ENCODE peak calls at places on chromosome 3, in nine cellular contexts. One of them, this sample, is unnamed.
A peak's percentile ranks its signal among the peaks of the same experiment; 100 is the strongest.

GRCh38 chr3:131850223-131850622 is 184.6 kb downstream of the CPNE4 start:
- DNase-seq in mucosa of gallbladder: no peak
- DNase-seq in posterior cingulate gyrus: no peak
- DNase-seq in nephron progenitor cell: no peak
- DNase-seq in activated T-helper 1 cell treated with anti-CD3 and anti-CD28 coated beads, Interleukin-12 subunit alpha, Interleukin-12 subunit beta, Interleukin-2, Interleukin-4 antibody, amounts not matched to agents 30 ng/mL and 10 ng/mL and 1 ng/mL, durations not matched to agents 14 hours and 24 hours and 36 hours: no peak
- DNase-seq in D341Med: no peak
- DNase-seq in fibroblast of the aortic adventitia: no peak
- DNase-seq in RWPE2: no peak
- DNase-seq in globus pallidus: no peak
- DNase-seq in this sample: no peak

GRCh38 chr3:177427540-177427939 is 230.3 kb upstream of the TBL1XR1 start:
- DNase-seq in mucosa of gallbladder: no peak
- DNase-seq in posterior cingulate gyrus: no peak
- DNase-seq in nephron progenitor cell: no peak
- DNase-seq in activated T-helper 1 cell treated with anti-CD3 and anti-CD28 coated beads, Interleukin-12 subunit alpha, Interleukin-12 subunit beta, Interleukin-2, Interleukin-4 antibody, amounts not matched to agents 30 ng/mL and 10 ng/mL and 1 ng/mL, durations not matched to agents 14 hours and 24 hours and 36 hours: peak; percentile 15
- DNase-seq in D341Med: no peak
- DNase-seq in fibroblast of the aortic adventitia: peak; percentile 51
- DNase-seq in RWPE2: no peak
- DNase-seq in globus pallidus: no peak
- DNase-seq in this sample: no peak

GRCh38 chr3:84980011-84980410 is 21.2 kb downstream of the CADM2 start:
- DNase-seq in mucosa of gallbladder: no peak
- DNase-seq in posterior cingulate gyrus: peak; percentile 59
- DNase-seq in nephron progenitor cell: no peak
- DNase-seq in activated T-helper 1 cell treated with anti-CD3 and anti-CD28 coated beads, Interleukin-12 subunit alpha, Interleukin-12 subunit beta, Interleukin-2, Interleukin-4 antibody, amounts not matched to agents 30 ng/mL and 10 ng/mL and 1 ng/mL, durations not matched to agents 14 hours and 24 hours and 36 hours: no peak
- DNase-seq in D341Med: no peak
- DNase-seq in fibroblast of the aortic adventitia: no peak
- DNase-seq in RWPE2: no peak
- DNase-seq in globus pallidus: peak; percentile 92
- DNase-seq in this sample: no peak

GRCh38 chr3:116339441-116340028 is 105.8 kb downstream of the LSAMP start:
- DNase-seq in mucosa of gallbladder: peak; percentile 26
- DNase-seq in posterior cingulate gyrus: no peak
- DNase-seq in nephron progenitor cell: no peak
- DNase-seq in activated T-helper 1 cell treated with anti-CD3 and anti-CD28 coated beads, Interleukin-12 subunit alpha, Interleukin-12 subunit beta, Interleukin-2, Interleukin-4 antibody, amounts not matched to agents 30 ng/mL and 10 ng/mL and 1 ng/mL, durations not matched to agents 14 hours and 24 hours and 36 hours: no peak
- DNase-seq in D341Med: no peak
- DNase-seq in fibroblast of the aortic adventitia: peak; percentile 78
- DNase-seq in RWPE2: no peak
- DNase-seq in globus pallidus: peak; percentile 43
- DNase-seq in this sample: no peak

GRCh38 chr3:159795050-159795449 is 193.6 kb upstream of the IL12A start:
- DNase-seq in mucosa of gallbladder: no peak
- DNase-seq in posterior cingulate gyrus: no peak
- DNase-seq in nephron progenitor cell: no peak
- DNase-seq in activated T-helper 1 cell treated with anti-CD3 and anti-CD28 coated beads, Interleukin-12 subunit alpha, Interleukin-12 subunit beta, Interleukin-2, Interleukin-4 antibody, amounts not matched to agents 30 ng/mL and 10 ng/mL and 1 ng/mL, durations not matched to agents 14 hours and 24 hours and 36 hours: no peak
- DNase-seq in D341Med: no peak
- DNase-seq in fibroblast of the aortic adventitia: no peak
- DNase-seq in RWPE2: no peak
- DNase-seq in globus pallidus: no peak
- DNase-seq in this sample: no peak

GRCh38 chr3:13746385-13746784 is 133.5 kb downstream of the WNT7A start:
- DNase-seq in mucosa of gallbladder: no peak
- DNase-seq in posterior cingulate gyrus: no peak
- DNase-seq in nephron progenitor cell: no peak
- DNase-seq in activated T-helper 1 cell treated with anti-CD3 and anti-CD28 coated beads, Interleukin-12 subunit alpha, Interleukin-12 subunit beta, Interleukin-2, Interleukin-4 antibody, amounts not matched to agents 30 ng/mL and 10 ng/mL and 1 ng/mL, durations not matched to agents 14 hours and 24 hours and 36 hours: no peak
- DNase-seq in D341Med: no peak
- DNase-seq in fibroblast of the aortic adventitia: no peak
- DNase-seq in RWPE2: no peak
- DNase-seq in globus pallidus: no peak
- DNase-seq in this sample: no peak

GRCh38 chr3:179872842-179873241 is 163.9 kb downstream of the PEX5L start:
- DNase-seq in mucosa of gallbladder: no peak
- DNase-seq in posterior cingulate gyrus: no peak
- DNase-seq in nephron progenitor cell: no peak
- DNase-seq in activated T-helper 1 cell treated with anti-CD3 and anti-CD28 coated beads, Interleukin-12 subunit alpha, Interleukin-12 subunit beta, Interleukin-2, Interleukin-4 antibody, amounts not matched to agents 30 ng/mL and 10 ng/mL and 1 ng/mL, durations not matched to agents 14 hours and 24 hours and 36 hours: no peak
- DNase-seq in D341Med: no peak
- DNase-seq in fibroblast of the aortic adventitia: no peak
- DNase-seq in RWPE2: no peak
- DNase-seq in globus pallidus: no peak
- DNase-seq in this sample: no peak

GRCh38 chr3:157573780-157574378 is 70.7 kb upstream of the VEPH1 start:
- DNase-seq in mucosa of gallbladder: peak; percentile 30
- DNase-seq in posterior cingulate gyrus: no peak
- DNase-seq in nephron progenitor cell: no peak
- DNase-seq in activated T-helper 1 cell treated with anti-CD3 and anti-CD28 coated beads, Interleukin-12 subunit alpha, Interleukin-12 subunit beta, Interleukin-2, Interleukin-4 antibody, amounts not matched to agents 30 ng/mL and 10 ng/mL and 1 ng/mL, durations not matched to agents 14 hours and 24 hours and 36 hours: no peak
- DNase-seq in D341Med: no peak
- DNase-seq in fibroblast of the aortic adventitia: peak; percentile 59
- DNase-seq in RWPE2: no peak
- DNase-seq in globus pallidus: no peak
- DNase-seq in this sample: no peak

GRCh38 chr3:108119398-108120109 is 28.7 kb upstream of the CD47 start:
- DNase-seq in mucosa of gallbladder: no peak
- DNase-seq in posterior cingulate gyrus: no peak
- DNase-seq in nephron progenitor cell: no peak
- DNase-seq in activated T-helper 1 cell treated with anti-CD3 and anti-CD28 coated beads, Interleukin-12 subunit alpha, Interleukin-12 subunit beta, Interleukin-2, Interleukin-4 antibody, amounts not matched to agents 30 ng/mL and 10 ng/mL and 1 ng/mL, durations not matched to agents 14 hours and 24 hours and 36 hours: no peak
- DNase-seq in D341Med: no peak
- DNase-seq in fibroblast of the aortic adventitia: no peak
- DNase-seq in RWPE2: no peak
- DNase-seq in globus pallidus: no peak
- DNase-seq in this sample: peak; percentile 66

GRCh38 chr3:189710620-189711388 is 79.6 kb downstream of the TP63 start:
- DNase-seq in mucosa of gallbladder: peak; percentile 35
- DNase-seq in posterior cingulate gyrus: no peak
- DNase-seq in nephron progenitor cell: peak; percentile 6
- DNase-seq in activated T-helper 1 cell treated with anti-CD3 and anti-CD28 coated beads, Interleukin-12 subunit alpha, Interleukin-12 subunit beta, Interleukin-2, Interleukin-4 antibody, amounts not matched to agents 30 ng/mL and 10 ng/mL and 1 ng/mL, durations not matched to agents 14 hours and 24 hours and 36 hours: no peak
- DNase-seq in D341Med: no peak
- DNase-seq in fibroblast of the aortic adventitia: peak; percentile 99
- DNase-seq in RWPE2: peak; percentile 69
- DNase-seq in globus pallidus: no peak
- DNase-seq in this sample: no peak

GRCh38 chr3:46978985-46979944 is at the start of gene NBEAL2:
- DNase-seq in mucosa of gallbladder: peak; percentile 96
- DNase-seq in posterior cingulate gyrus: peak; percentile 81
- DNase-seq in nephron progenitor cell: peak; percentile 92
- DNase-seq in activated T-helper 1 cell treated with anti-CD3 and anti-CD28 coated beads, Interleukin-12 subunit alpha, Interleukin-12 subunit beta, Interleukin-2, Interleukin-4 antibody, amounts not matched to agents 30 ng/mL and 10 ng/mL and 1 ng/mL, durations not matched to agents 14 hours and 24 hours and 36 hours: peak; percentile 96
- DNase-seq in D341Med: peak; percentile 94
- DNase-seq in fibroblast of the aortic adventitia: peak; percentile 85
- DNase-seq in RWPE2: peak; percentile 96
- DNase-seq in globus pallidus: peak; percentile 71
- DNase-seq in this sample: peak; percentile 89

GRCh38 chr3:115325539-115325938 is 178.5 kb upstream of the ZBTB20 start:
- DNase-seq in mucosa of gallbladder: peak; percentile 31
- DNase-seq in posterior cingulate gyrus: no peak
- DNase-seq in nephron progenitor cell: peak; percentile 71
- DNase-seq in activated T-helper 1 cell treated with anti-CD3 and anti-CD28 coated beads, Interleukin-12 subunit alpha, Interleukin-12 subunit beta, Interleukin-2, Interleukin-4 antibody, amounts not matched to agents 30 ng/mL and 10 ng/mL and 1 ng/mL, durations not matched to agents 14 hours and 24 hours and 36 hours: no peak
- DNase-seq in D341Med: no peak
- DNase-seq in fibroblast of the aortic adventitia: peak; percentile 67
- DNase-seq in RWPE2: no peak
- DNase-seq in globus pallidus: no peak
- DNase-seq in this sample: no peak

GRCh38 chr3:158152186-158152585 is 42.3 kb downstream of the RSRC1 start:
- DNase-seq in mucosa of gallbladder: no peak
- DNase-seq in posterior cingulate gyrus: no peak
- DNase-seq in nephron progenitor cell: no peak
- DNase-seq in activated T-helper 1 cell treated with anti-CD3 and anti-CD28 coated beads, Interleukin-12 subunit alpha, Interleukin-12 subunit beta, Interleukin-2, Interleukin-4 antibody, amounts not matched to agents 30 ng/mL and 10 ng/mL and 1 ng/mL, durations not matched to agents 14 hours and 24 hours and 36 hours: no peak
- DNase-seq in D341Med: no peak
- DNase-seq in fibroblast of the aortic adventitia: peak; percentile 54
- DNase-seq in RWPE2: no peak
- DNase-seq in globus pallidus: no peak
- DNase-seq in this sample: no peak

GRCh38 chr3:177538743-177539730 is 341.8 kb upstream of the TBL1XR1 start:
- DNase-seq in mucosa of gallbladder: no peak
- DNase-seq in posterior cingulate gyrus: no peak
- DNase-seq in nephron progenitor cell: no peak
- DNase-seq in activated T-helper 1 cell treated with anti-CD3 and anti-CD28 coated beads, Interleukin-12 subunit alpha, Interleukin-12 subunit beta, Interleukin-2, Interleukin-4 antibody, amounts not matched to agents 30 ng/mL and 10 ng/mL and 1 ng/mL, durations not matched to agents 14 hours and 24 hours and 36 hours: no peak
- DNase-seq in D341Med: no peak
- DNase-seq in fibroblast of the aortic adventitia: no peak
- DNase-seq in RWPE2: no peak
- DNase-seq in globus pallidus: no peak
- DNase-seq in this sample: no peak

GRCh38 chr3:107117922-107118576 is 259.2 kb upstream of the CCDC54 start:
- DNase-seq in mucosa of gallbladder: peak; percentile 11
- DNase-seq in posterior cingulate gyrus: peak; percentile 57
- DNase-seq in nephron progenitor cell: peak; percentile 42
- DNase-seq in activated T-helper 1 cell treated with anti-CD3 and anti-CD28 coated beads, Interleukin-12 subunit alpha, Interleukin-12 subunit beta, Interleukin-2, Interleukin-4 antibody, amounts not matched to agents 30 ng/mL and 10 ng/mL and 1 ng/mL, durations not matched to agents 14 hours and 24 hours and 36 hours: no peak
- DNase-seq in D341Med: peak; percentile 77
- DNase-seq in fibroblast of the aortic adventitia: peak; percentile 91
- DNase-seq in RWPE2: no peak
- DNase-seq in globus pallidus: peak; percentile 87
- DNase-seq in this sample: no peak

GRCh38 chr3:46065751-46066256 is 38.5 kb upstream of the XCR1 start:
- DNase-seq in mucosa of gallbladder: no peak
- DNase-seq in posterior cingulate gyrus: no peak
- DNase-seq in nephron progenitor cell: no peak
- DNase-seq in activated T-helper 1 cell treated with anti-CD3 and anti-CD28 coated beads, Interleukin-12 subunit alpha, Interleukin-12 subunit beta, Interleukin-2, Interleukin-4 antibody, amounts not matched to agents 30 ng/mL and 10 ng/mL and 1 ng/mL, durations not matched to agents 14 hours and 24 hours and 36 hours: no peak
- DNase-seq in D341Med: no peak
- DNase-seq in fibroblast of the aortic adventitia: no peak
- DNase-seq in RWPE2: no peak
- DNase-seq in globus pallidus: no peak
- DNase-seq in this sample: no peak

GRCh38 chr3:37200141-37200540 is 25.8 kb upstream of the LRRFIP2 start:
- DNase-seq in mucosa of gallbladder: no peak
- DNase-seq in posterior cingulate gyrus: no peak
- DNase-seq in nephron progenitor cell: no peak
- DNase-seq in activated T-helper 1 cell treated with anti-CD3 and anti-CD28 coated beads, Interleukin-12 subunit alpha, Interleukin-12 subunit beta, Interleukin-2, Interleukin-4 antibody, amounts not matched to agents 30 ng/mL and 10 ng/mL and 1 ng/mL, durations not matched to agents 14 hours and 24 hours and 36 hours: no peak
- DNase-seq in D341Med: no peak
- DNase-seq in fibroblast of the aortic adventitia: no peak
- DNase-seq in RWPE2: no peak
- DNase-seq in globus pallidus: no peak
- DNase-seq in this sample: no peak

GRCh38 chr3:72379500-72380187 is 468.6 kb downstream of the SHQ1 start:
- DNase-seq in mucosa of gallbladder: no peak
- DNase-seq in posterior cingulate gyrus: no peak
- DNase-seq in nephron progenitor cell: no peak
- DNase-seq in activated T-helper 1 cell treated with anti-CD3 and anti-CD28 coated beads, Interleukin-12 subunit alpha, Interleukin-12 subunit beta, Interleukin-2, Interleukin-4 antibody, amounts not matched to agents 30 ng/mL and 10 ng/mL and 1 ng/mL, durations not matched to agents 14 hours and 24 hours and 36 hours: no peak
- DNase-seq in D341Med: peak; percentile 45
- DNase-seq in fibroblast of the aortic adventitia: peak; percentile 56
- DNase-seq in RWPE2: no peak
- DNase-seq in globus pallidus: peak; percentile 97
- DNase-seq in this sample: no peak

GRCh38 chr3:162641869-162642350 is 1145.3 kb downstream of the OTOL1 start:
- DNase-seq in mucosa of gallbladder: no peak
- DNase-seq in posterior cingulate gyrus: no peak
- DNase-seq in nephron progenitor cell: no peak
- DNase-seq in activated T-helper 1 cell treated with anti-CD3 and anti-CD28 coated beads, Interleukin-12 subunit alpha, Interleukin-12 subunit beta, Interleukin-2, Interleukin-4 antibody, amounts not matched to agents 30 ng/mL and 10 ng/mL and 1 ng/mL, durations not matched to agents 14 hours and 24 hours and 36 hours: no peak
- DNase-seq in D341Med: no peak
- DNase-seq in fibroblast of the aortic adventitia: no peak
- DNase-seq in RWPE2: no peak
- DNase-seq in globus pallidus: no peak
- DNase-seq in this sample: no peak

GRCh38 chr3:150149651-150150051 is 179.0 kb upstream of the PFN2 start:
- DNase-seq in mucosa of gallbladder: no peak
- DNase-seq in posterior cingulate gyrus: no peak
- DNase-seq in nephron progenitor cell: no peak
- DNase-seq in activated T-helper 1 cell treated with anti-CD3 and anti-CD28 coated beads, Interleukin-12 subunit alpha, Interleukin-12 subunit beta, Interleukin-2, Interleukin-4 antibody, amounts not matched to agents 30 ng/mL and 10 ng/mL and 1 ng/mL, durations not matched to agents 14 hours and 24 hours and 36 hours: no peak
- DNase-seq in D341Med: no peak
- DNase-seq in fibroblast of the aortic adventitia: peak; percentile 94
- DNase-seq in RWPE2: no peak
- DNase-seq in globus pallidus: no peak
- DNase-seq in this sample: no peak

GRCh38 chr3:126263971-126264370 is 83.6 kb upstream of the ALDH1L1 start:
- DNase-seq in mucosa of gallbladder: no peak
- DNase-seq in posterior cingulate gyrus: no peak
- DNase-seq in nephron progenitor cell: no peak
- DNase-seq in activated T-helper 1 cell treated with anti-CD3 and anti-CD28 coated beads, Interleukin-12 subunit alpha, Interleukin-12 subunit beta, Interleukin-2, Interleukin-4 antibody, amounts not matched to agents 30 ng/mL and 10 ng/mL and 1 ng/mL, durations not matched to agents 14 hours and 24 hours and 36 hours: no peak
- DNase-seq in D341Med: no peak
- DNase-seq in fibroblast of the aortic adventitia: no peak
- DNase-seq in RWPE2: no peak
- DNase-seq in globus pallidus: no peak
- DNase-seq in this sample: no peak

GRCh38 chr3:79937567-79937966 is 169.8 kb upstream of the ROBO1 start:
- DNase-seq in mucosa of gallbladder: peak; percentile 45
- DNase-seq in posterior cingulate gyrus: no peak
- DNase-seq in nephron progenitor cell: no peak
- DNase-seq in activated T-helper 1 cell treated with anti-CD3 and anti-CD28 coated beads, Interleukin-12 subunit alpha, Interleukin-12 subunit beta, Interleukin-2, Interleukin-4 antibody, amounts not matched to agents 30 ng/mL and 10 ng/mL and 1 ng/mL, durations not matched to agents 14 hours and 24 hours and 36 hours: no peak
- DNase-seq in D341Med: no peak
- DNase-seq in fibroblast of the aortic adventitia: peak; percentile 2
- DNase-seq in RWPE2: no peak
- DNase-seq in globus pallidus: no peak
- DNase-seq in this sample: no peak

GRCh38 chr3:100047455-100048141 is 66.7 kb downstream of the FILIP1L start:
- DNase-seq in mucosa of gallbladder: no peak
- DNase-seq in posterior cingulate gyrus: no peak
- DNase-seq in nephron progenitor cell: no peak
- DNase-seq in activated T-helper 1 cell treated with anti-CD3 and anti-CD28 coated beads, Interleukin-12 subunit alpha, Interleukin-12 subunit beta, Interleukin-2, Interleukin-4 antibody, amounts not matched to agents 30 ng/mL and 10 ng/mL and 1 ng/mL, durations not matched to agents 14 hours and 24 hours and 36 hours: no peak
- DNase-seq in D341Med: no peak
- DNase-seq in fibroblast of the aortic adventitia: peak; percentile 59
- DNase-seq in RWPE2: peak; percentile 60
- DNase-seq in globus pallidus: peak; percentile 39
- DNase-seq in this sample: no peak

GRCh38 chr3:183818706-183819624 is 6.4 kb downstream of the MAP6D1 start:
- DNase-seq in mucosa of gallbladder: no peak
- DNase-seq in posterior cingulate gyrus: peak; percentile 75
- DNase-seq in nephron progenitor cell: no peak
- DNase-seq in activated T-helper 1 cell treated with anti-CD3 and anti-CD28 coated beads, Interleukin-12 subunit alpha, Interleukin-12 subunit beta, Interleukin-2, Interleukin-4 antibody, amounts not matched to agents 30 ng/mL and 10 ng/mL and 1 ng/mL, durations not matched to agents 14 hours and 24 hours and 36 hours: no peak
- DNase-seq in D341Med: no peak
- DNase-seq in fibroblast of the aortic adventitia: no peak
- DNase-seq in RWPE2: no peak
- DNase-seq in globus pallidus: peak; percentile 97
- DNase-seq in this sample: no peak

GRCh38 chr3:107272885-107273284 is 104.4 kb upstream of the CCDC54 start:
- DNase-seq in mucosa of gallbladder: no peak
- DNase-seq in posterior cingulate gyrus: no peak
- DNase-seq in nephron progenitor cell: no peak
- DNase-seq in activated T-helper 1 cell treated with anti-CD3 and anti-CD28 coated beads, Interleukin-12 subunit alpha, Interleukin-12 subunit beta, Interleukin-2, Interleukin-4 antibody, amounts not matched to agents 30 ng/mL and 10 ng/mL and 1 ng/mL, durations not matched to agents 14 hours and 24 hours and 36 hours: no peak
- DNase-seq in D341Med: no peak
- DNase-seq in fibroblast of the aortic adventitia: no peak
- DNase-seq in RWPE2: no peak
- DNase-seq in globus pallidus: no peak
- DNase-seq in this sample: no peak

GRCh38 chr3:50321146-50321843 is 1.2 kb downstream of the HYAL2 start:
- DNase-seq in mucosa of gallbladder: peak; percentile 89
- DNase-seq in posterior cingulate gyrus: peak; percentile 90
- DNase-seq in nephron progenitor cell: peak; percentile 90
- DNase-seq in activated T-helper 1 cell treated with anti-CD3 and anti-CD28 coated beads, Interleukin-12 subunit alpha, Interleukin-12 subunit beta, Interleukin-2, Interleukin-4 antibody, amounts not matched to agents 30 ng/mL and 10 ng/mL and 1 ng/mL, durations not matched to agents 14 hours and 24 hours and 36 hours: peak; percentile 81
- DNase-seq in D341Med: peak; percentile 94
- DNase-seq in fibroblast of the aortic adventitia: peak; percentile 84
- DNase-seq in RWPE2: peak; percentile 92
- DNase-seq in globus pallidus: peak; percentile 89
- DNase-seq in this sample: peak; percentile 60

GRCh38 chr3:128367726-128368125 is 99.0 kb downstream of the DNAJB8 start:
- DNase-seq in mucosa of gallbladder: no peak
- DNase-seq in posterior cingulate gyrus: no peak
- DNase-seq in nephron progenitor cell: no peak
- DNase-seq in activated T-helper 1 cell treated with anti-CD3 and anti-CD28 coated beads, Interleukin-12 subunit alpha, Interleukin-12 subunit beta, Interleukin-2, Interleukin-4 antibody, amounts not matched to agents 30 ng/mL and 10 ng/mL and 1 ng/mL, durations not matched to agents 14 hours and 24 hours and 36 hours: no peak
- DNase-seq in D341Med: no peak
- DNase-seq in fibroblast of the aortic adventitia: no peak
- DNase-seq in RWPE2: no peak
- DNase-seq in globus pallidus: no peak
- DNase-seq in this sample: no peak

GRCh38 chr3:158768361-158768787 is 33.5 kb upstream of the MFSD1 start:
- DNase-seq in mucosa of gallbladder: peak; percentile 56
- DNase-seq in posterior cingulate gyrus: no peak
- DNase-seq in nephron progenitor cell: peak; percentile 45
- DNase-seq in activated T-helper 1 cell treated with anti-CD3 and anti-CD28 coated beads, Interleukin-12 subunit alpha, Interleukin-12 subunit beta, Interleukin-2, Interleukin-4 antibody, amounts not matched to agents 30 ng/mL and 10 ng/mL and 1 ng/mL, durations not matched to agents 14 hours and 24 hours and 36 hours: no peak
- DNase-seq in D341Med: no peak
- DNase-seq in fibroblast of the aortic adventitia: peak; percentile 68
- DNase-seq in RWPE2: no peak
- DNase-seq in globus pallidus: peak; percentile 16
- DNase-seq in this sample: no peak

GRCh38 chr3:8736436-8736835 is 2.8 kb downstream of the CAV3 start:
- DNase-seq in mucosa of gallbladder: no peak
- DNase-seq in posterior cingulate gyrus: no peak
- DNase-seq in nephron progenitor cell: no peak
- DNase-seq in activated T-helper 1 cell treated with anti-CD3 and anti-CD28 coated beads, Interleukin-12 subunit alpha, Interleukin-12 subunit beta, Interleukin-2, Interleukin-4 antibody, amounts not matched to agents 30 ng/mL and 10 ng/mL and 1 ng/mL, durations not matched to agents 14 hours and 24 hours and 36 hours: no peak
- DNase-seq in D341Med: no peak
- DNase-seq in fibroblast of the aortic adventitia: no peak
- DNase-seq in RWPE2: no peak
- DNase-seq in globus pallidus: no peak
- DNase-seq in this sample: no peak

GRCh38 chr3:179732661-179733348 is 80.0 kb downstream of the USP13 start:
- DNase-seq in mucosa of gallbladder: no peak
- DNase-seq in posterior cingulate gyrus: no peak
- DNase-seq in nephron progenitor cell: no peak
- DNase-seq in activated T-helper 1 cell treated with anti-CD3 and anti-CD28 coated beads, Interleukin-12 subunit alpha, Interleukin-12 subunit beta, Interleukin-2, Interleukin-4 antibody, amounts not matched to agents 30 ng/mL and 10 ng/mL and 1 ng/mL, durations not matched to agents 14 hours and 24 hours and 36 hours: no peak
- DNase-seq in D341Med: no peak
- DNase-seq in fibroblast of the aortic adventitia: no peak
- DNase-seq in RWPE2: no peak
- DNase-seq in globus pallidus: no peak
- DNase-seq in this sample: no peak

GRCh38 chr3:184760337-184761119 is 48.7 kb upstream of the MAGEF1 start:
- DNase-seq in mucosa of gallbladder: no peak
- DNase-seq in posterior cingulate gyrus: no peak
- DNase-seq in nephron progenitor cell: no peak
- DNase-seq in activated T-helper 1 cell treated with anti-CD3 and anti-CD28 coated beads, Interleukin-12 subunit alpha, Interleukin-12 subunit beta, Interleukin-2, Interleukin-4 antibody, amounts not matched to agents 30 ng/mL and 10 ng/mL and 1 ng/mL, durations not matched to agents 14 hours and 24 hours and 36 hours: no peak
- DNase-seq in D341Med: no peak
- DNase-seq in fibroblast of the aortic adventitia: no peak
- DNase-seq in RWPE2: no peak
- DNase-seq in globus pallidus: no peak
- DNase-seq in this sample: no peak